ENCODE peak calls at places on chromosomes 4 and X, in eight cellular contexts. L is DND-41; G is A549; T is aorta; H is CD4-positive, alpha-beta T cell; Y is H1; P is tibial nerve; K is effector memory CD4-positive, alpha-beta T cell. N is an unnamed sample. For H3K9me3, the result is how much of the 10 kb centered on the place peaks cover.

GRCh38 chr4:137394000-137394399 is 138.3 kb downstream of the PCDH18 start:
- DNase-seq in L (no peak), P (no peak), K (no peak), G (no peak), H (no peak), Y (no peak), T (no peak), N (no peak)

GRCh38 chr4:116055857-116056827 is 942.7 kb upstream of the NDST4 start:
- DNase-seq in K (no peak), P (no peak), Y (no peak), L (no peak), G (no peak), T (no peak), H (no peak), N (no peak)

GRCh38 chr4:121072836-121073362 is 564 bp upstream of the NDNF start:
- DNase-seq in Y (no peak), H (no peak), K (no peak), T (peak), L (no peak), P (no peak), G (no peak), N (no peak)

GRCh38 chrX:3345281-3346081 is 971 bp downstream of the MXRA5 start:
- DNase-seq in L (no peak), K (no peak), T (peak), H (no peak), G (no peak), P (no peak), Y (peak), N (no peak)

GRCh38 chr4:173014113-173014558 is 154.5 kb upstream of the GALNT7 start:
- DNase-seq in L (peak), G (peak), H (no peak), P (no peak), Y (peak), T (no peak), K (no peak), N (no peak)

GRCh38 chrX:151973262-151973661 is 1.2 kb downstream of the GABRE start:
- DNase-seq in P (no peak), Y (no peak), T (no peak), L (no peak), K (no peak), H (no peak), G (no peak), N (no peak)

GRCh38 chrX:72021975-72022374 is 109.7 kb downstream of the RTL5 start:
- DNase-seq in P (peak), T (peak), L (no peak), Y (peak), H (no peak), G (no peak), K (no peak), N (no peak)

GRCh38 chrX:134797390-134797700 is 139.1 kb upstream of the PLAC1 start:
- DNase-seq in G (no peak), L (no peak), H (no peak), T (no peak), P (no peak), K (no peak), Y (no peak), N (no peak)

GRCh38 chrX:69387559-69388487 is 116.3 kb upstream of the NALF2 start:
- DNase-seq in H (peak), T (peak), K (no peak), Y (peak), P (peak), G (peak), L (peak), N (peak)

GRCh38 chrX:10259716-10260115 is 102.9 kb downstream of the CLCN4 start:
- DNase-seq in Y (no peak), H (no peak), P (no peak), L (no peak), T (no peak), G (no peak), K (no peak), N (no peak)

GRCh38 chr4:41746025-41746439 is 2.5 kb downstream of the PHOX2B start:
- DNase-seq in P (no peak), L (no peak), Y (peak), G (no peak), H (no peak), K (no peak), T (no peak), N (no peak)

GRCh38 chr4:41747230-41748055 is 1.1 kb downstream of the PHOX2B start:
- DNase-seq in H (no peak), L (no peak), P (no peak), T (no peak), G (no peak), K (no peak), Y (peak), N (no peak)

GRCh38 chr4:41748074-41748787 is at the start of gene PHOX2B:
- DNase-seq in H (no peak), L (no peak), Y (peak), T (no peak), P (no peak), G (no peak), K (no peak), N (no peak)

GRCh38 chr4:41745292-41746024 is 3.1 kb downstream of the PHOX2B start:
- DNase-seq in H (no peak), T (no peak), P (no peak), L (no peak), K (no peak), G (no peak), Y (peak), N (no peak)

GRCh38 chr4:41746440-41747229 is 1.9 kb downstream of the PHOX2B start:
- DNase-seq in H (no peak), T (no peak), P (no peak), Y (peak), G (no peak), K (no peak), L (no peak), N (no peak)
- H3K9me3 ChIP-seq in H (under half), T (under half), P (under half), Y (under half), G (under half), K (under half), L (under half), N (under half)

GRCh38 chrX:47160781-47161180 is 15.8 kb downstream of the RBM10 start:
- DNase-seq in L (no peak), P (no peak), Y (no peak), G (no peak), H (no peak), T (no peak), K (no peak), N (no peak)

GRCh38 chrX:47158781-47159180 is 13.8 kb downstream of the RBM10 start:
- DNase-seq in H (no peak), P (no peak), Y (no peak), L (no peak), G (no peak), K (no peak), T (no peak), N (no peak)

GRCh38 chrX:47164420-47164819 is 19.4 kb downstream of the RBM10 start:
- DNase-seq in Y (no peak), P (no peak), L (no peak), K (no peak), H (no peak), T (no peak), G (no peak), N (no peak)

GRCh38 chrX:47166126-47166525 is 21.1 kb downstream of the RBM10 start:
- DNase-seq in H (no peak), G (no peak), Y (no peak), K (no peak), L (no peak), T (no peak), P (no peak), N (no peak)

GRCh38 chrX:47162927-47163583 is 18.0 kb downstream of the RBM10 start:
- DNase-seq in G (no peak), T (no peak), Y (no peak), L (no peak), H (no peak), P (no peak), K (no peak), N (no peak)
- H3K9me3 ChIP-seq in G (under half), T (under half), Y (under half), L (under half), H (under half), P (under half), K (under half), N (under half)

GRCh38 chrX:155774387-155774786 is 106.8 kb upstream of the VAMP7 start:
- DNase-seq in T (no peak), H (no peak), K (no peak), L (no peak), Y (no peak), G (no peak), P (no peak), N (no peak)

GRCh38 chrX:155778844-155779553 is 102.1 kb upstream of the VAMP7 start:
- DNase-seq in L (no peak), K (no peak), P (no peak), H (no peak), Y (no peak), T (no peak), G (no peak), N (no peak)

DNA sequence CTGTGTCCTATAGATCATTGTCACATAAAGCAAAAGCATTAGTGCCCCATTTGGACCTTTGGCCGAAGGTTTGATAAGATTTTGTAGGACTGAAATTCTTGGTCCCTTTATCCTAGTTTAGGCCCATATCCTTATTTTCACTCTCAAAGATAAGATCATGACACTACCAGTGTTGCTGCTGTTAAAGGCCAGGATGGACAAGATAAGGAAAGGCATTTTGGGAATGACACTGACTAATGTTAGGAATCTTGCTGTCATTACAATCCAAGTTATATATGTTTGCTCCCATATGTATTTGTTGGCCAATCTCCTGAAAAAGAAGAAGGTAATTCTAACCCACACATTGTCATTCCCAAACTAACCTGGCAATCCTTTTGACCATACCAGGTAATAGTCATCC is 101.3 kb upstream of the VAMP7 start:
- DNase-seq in H (no peak), Y (no peak), K (no peak), T (no peak), L (no peak), G (no peak), P (no peak), N (no peak)
- H3K9me3 ChIP-seq in H (under half), Y (under half), K (under half), T (under half), L (under half), G (under half), P (under half), N (under half)

DNA sequence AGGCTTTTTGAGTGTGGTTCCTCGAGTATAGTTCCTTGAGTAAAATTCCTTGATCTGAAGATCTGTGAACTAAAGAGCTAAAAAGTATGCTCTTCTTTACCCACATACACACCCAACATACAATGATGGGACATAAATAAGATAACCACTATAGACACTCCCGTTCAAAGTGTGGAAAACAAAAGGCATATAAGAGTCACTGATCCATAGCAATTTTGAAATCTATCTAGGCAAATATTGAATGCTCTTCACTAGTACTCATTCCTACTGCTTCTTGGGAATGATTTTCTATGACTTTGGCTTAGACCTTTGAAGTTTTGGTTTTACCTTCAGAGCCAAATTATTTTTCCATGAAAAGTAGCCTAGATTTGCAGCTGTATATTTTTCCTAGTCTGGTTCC is 26.4 kb downstream of the PITX2 start:
- DNase-seq in P (no peak), H (no peak), L (no peak), K (no peak), G (no peak), Y (no peak), T (no peak), N (no peak)
- H3K9me3 ChIP-seq in P (under half), H (under half), L (under half), K (under half), G (under half), Y (under half), T (under half), N (under half)

GRCh38 chr4:21181716-21182115 is 481.5 kb downstream of the PACRGL start:
- DNase-seq in L (no peak), H (no peak), T (no peak), K (no peak), G (no peak), P (no peak), Y (no peak), N (no peak)

GRCh38 chr4:21177092-21177491 is 476.8 kb downstream of the PACRGL start:
- DNase-seq in Y (no peak), P (no peak), T (no peak), H (no peak), G (no peak), K (no peak), L (no peak), N (no peak)
- H3K9me3 ChIP-seq in Y (under half), P (under half), T (under half), H (under half), G (under half), K (under half), L (under half), N (under half)

N was measured in T-helper 17 cell.